ENCODE peak calls at places on chromosomes 1 and 21, in eight cellular contexts. E is naive B cell; U is activated CD4-positive, CD25-positive, alpha-beta regulatory T cell treated with anti-CD3 and anti-CD28 coated beads, Interleukin-2, amount 50 U/mL, for 72 hours; F is activated T-cell treated with anti-CD3 and anti-CD28 coated beads for 1 hour; I is KBM-7; Q is fibroblast of pulmonary artery; Z is stimulated activated CD4-positive, alpha-beta T cell treated with anti-CD3 and anti-CD28 coated beads, Interleukin-4, amount 100 ng/mL, for 1 hour; V is T-helper 2 cell. M is an unnamed sample.

GRCh38 chr1:158290571-158290935 is 830 bp downstream of the CD1C start:
- DNase-seq in E (no peak), U (no peak), F (no peak), I (no peak), Q (no peak), Z (no peak), V (no peak), M (no peak)

GRCh38 chr1:223515915-223516314 is 122.7 kb downstream of the CCDC185 start:
- DNase-seq in E (no peak), U (no peak), F (no peak), I (no peak), Q (no peak), Z (no peak), V (no peak), M (no peak)

GRCh38 chr1:34924759-34925555 is 4.5 kb downstream of the DLGAP3 start:
- DNase-seq in E (peak; percentile 32), U (no peak), F (peak; percentile 34), I (peak; percentile 68), Q (peak; percentile 72), Z (peak; percentile 54), V (peak; percentile 22), M (peak; percentile 85)

GRCh38 chr1:25145775-25146381 is 86.4 kb downstream of the SYF2 start:
- DNase-seq in E (no peak), U (no peak), F (no peak), I (no peak), Q (no peak), Z (no peak), V (no peak), M (no peak)

GRCh38 chr1:209820986-209821385 is 6.8 kb upstream of the UTP25 start:
- DNase-seq in E (no peak), U (no peak), F (no peak), I (no peak), Q (no peak), Z (no peak), V (no peak), M (no peak)

GRCh38 chr1:41733021-41733420 is 185.7 kb downstream of the HIVEP3 start:
- DNase-seq in E (no peak), U (no peak), F (no peak), I (no peak), Q (no peak), Z (no peak), V (no peak), M (no peak)

GRCh38 chr1:112603541-112603940 is 15.4 kb downstream of the ST7L start:
- DNase-seq in E (no peak), U (no peak), F (no peak), I (no peak), Q (no peak), Z (no peak), V (no peak), M (no peak)

GRCh38 chr21:25881524-25882376 is 147.0 kb downstream of the GABPA start:
- DNase-seq in E (peak; percentile 53), U (peak; percentile 62), F (peak; percentile 46), I (peak; percentile 71), Q (peak; percentile 80), Z (peak; percentile 52), V (peak; percentile 25), M (no peak)

GRCh38 chr1:92482404-92482664 is 4.4 kb downstream of the GFI1 start:
- DNase-seq in E (no peak), U (no peak), F (no peak), I (no peak), Q (no peak), Z (no peak), V (no peak), M (no peak)

GRCh38 chr1:21552715-21553114 is 43.5 kb downstream of the ALPL start:
- DNase-seq in E (no peak), U (no peak), F (no peak), I (peak; percentile 28), Q (peak; percentile 90), Z (no peak), V (no peak), M (no peak)

GRCh38 chr1:207455183-207455754 is 1.1 kb downstream of the CR2 start:
- DNase-seq in E (peak; percentile 6), U (no peak), F (no peak), I (no peak), Q (no peak), Z (no peak), V (no peak), M (no peak)

GRCh38 chr1:150536836-150537731 is 12.1 kb upstream of the ADAMTSL4 start:
- DNase-seq in E (no peak), U (no peak), F (no peak), I (no peak), Q (no peak), Z (no peak), V (no peak), M (no peak)

GRCh38 chr21:43361493-43362296 is 65.2 kb downstream of the SIK1 start:
- DNase-seq in E (peak; percentile 80), U (no peak), F (peak; percentile 36), I (no peak), Q (no peak), Z (peak; percentile 22), V (peak; percentile 32), M (no peak)

GRCh38 chr1:9231648-9232332 is 2.8 kb upstream of the H6PD start:
- DNase-seq in E (no peak), U (no peak), F (no peak), I (no peak), Q (no peak), Z (no peak), V (no peak), M (no peak)

GRCh38 chr1:159211331-159212136 is 6.9 kb downstream of the ACKR1 start:
- DNase-seq in E (peak; percentile 48), U (peak; percentile 66), F (peak; percentile 38), I (peak; percentile 30), Q (peak; percentile 82), Z (peak; percentile 54), V (peak; percentile 14), M (no peak)

GRCh38 chr1:154567386-154568164 is at the start of gene CHRNB2:
- DNase-seq in E (peak; percentile 69), U (peak; percentile 78), F (peak; percentile 60), I (peak; percentile 57), Q (peak; percentile 45), Z (peak; percentile 72), V (peak; percentile 67), M (peak; percentile 86)

GRCh38 chr21:46394819-46395152 is 63.9 kb upstream of the DIP2A start:
- DNase-seq in E (no peak), U (no peak), F (no peak), I (no peak), Q (no peak), Z (no peak), V (no peak), M (no peak)

GRCh38 chr1:230376296-230376695 is 49.8 kb downstream of the PGBD5 start:
- DNase-seq in E (no peak), U (no peak), F (no peak), I (no peak), Q (no peak), Z (no peak), V (no peak), M (no peak)

GRCh38 chr1:110829955-110830553 is 42.9 kb upstream of the CD53 start:
- DNase-seq in E (peak; percentile 49), U (no peak), F (no peak), I (peak; percentile 54), Q (peak; percentile 25), Z (no peak), V (no peak), M (no peak)

GRCh38 chr21:44429894-44430293 is 25.4 kb upstream of the LRRC3 start:
- DNase-seq in E (no peak), U (no peak), F (no peak), I (no peak), Q (no peak), Z (no peak), V (no peak), M (no peak)

GRCh38 chr1:47650205-47650604 is 212.4 kb downstream of the FOXD2 start:
- DNase-seq in E (no peak), U (no peak), F (no peak), I (no peak), Q (peak; percentile 49), Z (no peak), V (no peak), M (peak; percentile 59)

GRCh38 chr1:118049981-118050380 is 120.4 kb downstream of the WDR3 start:
- DNase-seq in E (no peak), U (no peak), F (no peak), I (no peak), Q (no peak), Z (no peak), V (no peak), M (no peak)

GRCh38 chr1:61184035-61184713 is 101.8 kb downstream of the NFIA start:
- DNase-seq in E (no peak), U (no peak), F (no peak), I (no peak), Q (peak; percentile 96), Z (no peak), V (no peak), M (no peak)

GRCh38 chr1:42684139-42684538 is 1.9 kb downstream of the YBX1 start:
- DNase-seq in E (no peak), U (no peak), F (no peak), I (peak; percentile 43), Q (no peak), Z (peak; percentile 7), V (no peak), M (no peak)

GRCh38 chr1:187212377-187212776 is 383.6 kb downstream of the PLA2G4A start:
- DNase-seq in E (no peak), U (no peak), F (no peak), I (no peak), Q (no peak), Z (no peak), V (no peak), M (no peak)